ENCODE peak calls at places on chromosomes 4 and X, in ten cellular contexts. V is mammary epithelial cell; S is esophagus muscularis mucosa; E is right lobe of liver; G is naive thymus-derived CD4-positive, alpha-beta T cell; Z is H9; C is left ventricle myocardium inferior; D is adrenal gland; H is tibial nerve; M is heart right ventricle. K is an unnamed sample.

GRCh38 chrX:11416600-11416999 is 123.4 kb downstream of the AMELX start:
- DNase-seq in Z (no peak), C (no peak), G (no peak), M (no peak), S (no peak), D (no peak), V (peak; percentile 28), H (no peak), E (no peak), K (no peak)

GRCh38 chr4:177185151-177185550 is 124.5 kb upstream of the NEIL3 start:
- DNase-seq in H (no peak), C (no peak), S (no peak), V (peak; percentile 7), Z (no peak), E (no peak), D (no peak), G (no peak), M (no peak), K (no peak)

GRCh38 chr4:152399246-152399645 is 136.6 kb downstream of the FBXW7 start:
- DNase-seq in S (no peak), Z (no peak), E (no peak), M (no peak), C (no peak), G (peak; percentile 16), V (no peak), H (no peak), D (no peak), K (no peak)

GRCh38 chr4:154329268-154329858 is 162.2 kb downstream of the DCHS2 start:
- DNase-seq in C (no peak), E (no peak), H (no peak), V (peak; percentile 21), M (no peak), D (no peak), G (no peak), S (no peak), Z (no peak), K (no peak)

GRCh38 chrX:70437921-70438665 is 6.5 kb upstream of the DLG3 start:
- DNase-seq in G (no peak), M (no peak), S (no peak), V (no peak), H (no peak), C (no peak), D (no peak), E (no peak), Z (no peak), K (no peak)

GRCh38 chr4:81166431-81166830 is 48.6 kb downstream of the PRKG2 start:
- DNase-seq in E (no peak), D (no peak), C (no peak), G (no peak), V (peak; percentile 55), H (no peak), M (no peak), Z (no peak), S (no peak), K (no peak)

GRCh38 chr4:663438-664428 is 10.3 kb downstream of the ATP5ME start:
- DNase-seq in Z (peak; percentile 82), S (no peak), D (peak; percentile 66), H (no peak), E (peak; percentile 66), G (peak; percentile 67), M (no peak), C (peak; percentile 54), V (no peak), K (no peak)

GRCh38 chrX:134423606-134424005 is 36.4 kb upstream of the HPRT1 start:
- DNase-seq in C (no peak), G (no peak), S (no peak), M (no peak), D (no peak), V (peak; percentile 5), Z (no peak), E (no peak), H (no peak), K (peak; percentile 7)

GRCh38 chrX:19814240-19814639 is 73.2 kb downstream of the SH3KBP1 start:
- DNase-seq in Z (peak; percentile 68), C (no peak), S (no peak), H (no peak), M (no peak), V (no peak), D (no peak), G (no peak), E (no peak), K (no peak)

GRCh38 chrX:19810809-19811208 is 76.6 kb downstream of the SH3KBP1 start:
- DNase-seq in Z (no peak), E (no peak), H (no peak), C (no peak), D (no peak), S (no peak), G (no peak), V (no peak), M (no peak), K (no peak)

GRCh38 chrX:19811807-19812604 is 75.4 kb downstream of the SH3KBP1 start:
- DNase-seq in Z (no peak), C (no peak), E (no peak), M (no peak), G (no peak), H (no peak), S (no peak), D (no peak), V (no peak), K (peak; percentile 66)

GRCh38 chrX:19807414-19807813 is 80.0 kb downstream of the SH3KBP1 start:
- DNase-seq in C (no peak), Z (no peak), D (no peak), E (no peak), S (no peak), M (no peak), V (no peak), H (no peak), G (no peak), K (no peak)

DNA sequence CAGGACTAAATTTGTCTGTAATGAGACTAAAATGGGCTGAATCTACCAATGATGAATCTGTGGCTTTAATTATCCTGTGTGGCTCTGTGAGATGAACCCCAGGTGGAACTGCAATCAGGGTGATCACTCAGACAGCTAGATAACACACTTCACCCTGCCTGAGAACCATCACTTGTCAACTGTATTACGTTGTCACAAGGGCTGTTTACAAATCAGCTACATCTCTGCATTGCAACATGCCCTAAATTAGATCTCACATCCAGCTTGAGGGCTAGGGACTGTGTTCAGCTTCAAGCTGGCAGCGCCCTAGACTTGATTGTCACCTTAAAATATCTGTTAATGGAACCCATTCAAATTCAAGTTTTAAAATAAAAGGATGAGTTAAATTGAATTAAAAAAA is 77.0 kb downstream of the SH3KBP1 start:
- DNase-seq in C (no peak), M (no peak), S (no peak), Z (no peak), V (no peak), G (no peak), H (no peak), D (no peak), E (no peak), K (no peak)
- H3K4me1 ChIP-seq in C (peaks cover 8% of the 10 kb centered on the region), M (no peaks in the 10 kb centered on the region), S (no peaks in the 10 kb centered on the region), Z (no peaks in the 10 kb centered on the region), V (no peaks in the 10 kb centered on the region), G (peaks cover 33% of the 10 kb centered on the region), H (no peaks in the 10 kb centered on the region), D (no peaks in the 10 kb centered on the region), E (no peaks in the 10 kb centered on the region), K (peaks cover 14% of the 10 kb centered on the region)

GRCh38 chr4:169117591-169118081 is 107.6 kb upstream of the CBR4 start:
- DNase-seq in V (peak; percentile 54), H (no peak), E (no peak), G (no peak), D (no peak), M (no peak), S (no peak), Z (no peak), C (no peak), K (peak; percentile 57)

GRCh38 chr4:169115897-169116254 is 105.8 kb upstream of the CBR4 start:
- DNase-seq in V (peak; percentile 100), E (no peak), G (no peak), S (no peak), Z (no peak), C (no peak), M (no peak), H (no peak), D (no peak), K (peak; percentile 75)

GRCh38 chr4:169116270-169116901 is 106.3 kb upstream of the CBR4 start:
- DNase-seq in E (no peak), M (no peak), G (no peak), C (no peak), D (no peak), Z (no peak), H (no peak), S (no peak), V (peak; percentile 84), K (peak; percentile 35)

GRCh38 chr4:169115144-169115896 is 105.3 kb upstream of the CBR4 start:
- DNase-seq in D (no peak), C (no peak), M (no peak), Z (no peak), E (no peak), G (no peak), S (no peak), V (no peak), H (no peak), K (no peak)

GRCh38 chr4:169114341-169114974 is 104.4 kb upstream of the CBR4 start:
- DNase-seq in M (no peak), G (no peak), S (no peak), E (no peak), H (no peak), D (no peak), C (no peak), V (no peak), Z (no peak), K (no peak)
- H3K27ac ChIP-seq in M (no peak overlapping the region), G (no peak overlapping the region), S (no peak overlapping the region), E (peak overlapping the region; percentile 52), H (no peak overlapping the region), D (no peak overlapping the region), C (no peak overlapping the region), V (peak overlapping the region; percentile 97), Z (no peak overlapping the region), K (no peak overlapping the region)

GRCh38 chr4:77009511-77010120 is 60.1 kb downstream of the SEPTIN11 start:
- DNase-seq in V (no peak), E (no peak), C (no peak), G (no peak), S (peak; percentile 12), H (no peak), M (no peak), Z (no peak), D (no peak), K (no peak)
- H3K4me1 ChIP-seq in V (peaks cover 9% of the 10 kb centered on the region), E (no peaks in the 10 kb centered on the region), C (peaks cover 53% of the 10 kb centered on the region), G (peaks cover 55% of the 10 kb centered on the region), S (peaks cover 44% of the 10 kb centered on the region), H (peaks cover 18% of the 10 kb centered on the region), M (peaks cover 27% of the 10 kb centered on the region), Z (peaks cover 16% of the 10 kb centered on the region), D (peaks cover 15% of the 10 kb centered on the region), K (peaks cover 67% of the 10 kb centered on the region)

GRCh38 chrX:118497180-118497814 is 1.7 kb downstream of the DOCK11 start:
- DNase-seq in C (no peak), H (no peak), S (no peak), M (no peak), G (peak; percentile 40), E (no peak), V (no peak), Z (no peak), D (no peak), K (no peak)

GRCh38 chrX:118498755-118499154 is 3.1 kb downstream of the DOCK11 start:
- DNase-seq in M (no peak), E (no peak), S (no peak), Z (no peak), H (no peak), D (no peak), C (no peak), V (no peak), G (no peak), K (no peak)

GRCh38 chrX:118498351-118498750 is 2.7 kb downstream of the DOCK11 start:
- DNase-seq in E (no peak), Z (no peak), H (no peak), M (no peak), S (no peak), C (no peak), D (no peak), G (no peak), V (no peak), K (no peak)

GRCh38 chrX:118496763-118497079 is 1.1 kb downstream of the DOCK11 start:
- DNase-seq in G (no peak), H (no peak), D (no peak), Z (no peak), V (no peak), S (no peak), M (no peak), C (no peak), E (no peak), K (no peak)

GRCh38 chrX:118499295-118499694 is 3.7 kb downstream of the DOCK11 start:
- DNase-seq in M (no peak), Z (peak; percentile 38), G (no peak), S (no peak), H (no peak), E (no peak), C (no peak), D (no peak), V (no peak), K (no peak)
- H3K27ac ChIP-seq in M (no peak overlapping the region), Z (no peak overlapping the region), G (peak overlapping the region; percentile 87), S (no peak overlapping the region), H (no peak overlapping the region), E (no peak overlapping the region), C (no peak overlapping the region), D (no peak overlapping the region), V (no peak overlapping the region), K (no peak overlapping the region)

K was measured in SJSA1.